ENCODE peak calls at places on chromosomes 11 and 22, in nine cellular contexts. W is astrocyte of the cerebellum; E is hepatocyte; K is GM23248; M is left lung; S is HFF-Myc; P is naive thymus-derived CD4-positive, alpha-beta T cell; T is CD8-positive, alpha-beta memory T cell; R is GM23338. J is an unnamed sample.

GRCh38 chr11:1820463-1821325 is 14.1 kb upstream of the SYT8 start:
- DNase-seq in E (no peak), T (no peak), K (peak; percentile 27), P (no peak), M (no peak), W (no peak), R (no peak), S (no peak), J (no peak)

GRCh38 chr11:2460540-2461252 is 15.9 kb downstream of the KCNQ1 start:
- DNase-seq in E (no peak), P (no peak), R (no peak), K (no peak), M (no peak), T (no peak), S (no peak), W (no peak), J (no peak)

GRCh38 chr11:109037856-109038780 is 373.2 kb downstream of the DDX10 start:
- DNase-seq in T (no peak), E (no peak), M (no peak), R (no peak), P (no peak), K (peak; percentile 91), S (no peak), W (peak; percentile 93), J (peak; percentile 73)

GRCh38 chr22:38831166-38831945 is 12.5 kb downstream of the NPTXR start:
- DNase-seq in P (no peak), W (no peak), S (no peak), T (no peak), R (no peak), E (no peak), M (no peak), K (peak; percentile 72), J (peak; percentile 8)

GRCh38 chr22:26606611-26607010 is 11.2 kb downstream of the CRYBB1 start:
- DNase-seq in T (no peak), K (peak; percentile 85), S (no peak), W (peak; percentile 22), M (no peak), R (no peak), E (no peak), P (no peak), J (peak; percentile 8)

GRCh38 chr11:113289341-113290187 is 24.8 kb upstream of the TTC12 start:
- DNase-seq in M (peak; percentile 52), P (peak; percentile 56), E (peak; percentile 81), W (peak; percentile 22), T (peak; percentile 39), S (peak; percentile 19), R (peak; percentile 82), K (peak; percentile 71), J (no peak)

GRCh38 chr11:89487016-89487415 is 4.2 kb downstream of the NOX4 start:
- DNase-seq in M (no peak), E (no peak), P (no peak), W (peak; percentile 19), K (peak; percentile 30), R (no peak), S (no peak), T (no peak), J (no peak)

GRCh38 chr22:33347002-33347401 is 288.8 kb upstream of the SYN3 start:
- DNase-seq in M (no peak), E (no peak), P (no peak), K (no peak), R (no peak), S (no peak), T (no peak), W (no peak), J (no peak)

GRCh38 chr11:72764503-72764902 is 12.3 kb upstream of the ARAP1 start:
- DNase-seq in P (no peak), W (no peak), R (peak; percentile 96), M (peak; percentile 70), E (peak; percentile 67), T (no peak), K (no peak), S (no peak), J (no peak)

DNA sequence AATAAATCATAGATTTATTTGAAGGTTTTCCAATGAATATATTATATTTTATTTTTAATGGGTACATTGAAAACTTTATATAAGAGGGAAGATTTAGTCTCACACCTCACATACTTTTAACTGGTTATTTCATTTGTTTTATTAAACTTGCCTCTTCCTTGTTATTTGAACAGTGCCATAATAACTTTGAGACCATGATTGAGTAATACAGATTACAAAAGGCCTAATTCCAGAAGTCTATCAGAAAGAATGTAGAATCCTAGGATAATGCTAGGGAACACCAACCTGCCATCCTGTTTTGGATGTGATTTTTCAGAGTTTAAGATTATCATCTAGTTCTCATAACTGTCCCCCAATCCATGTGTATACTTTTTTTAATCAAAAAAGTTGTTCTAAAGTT is 102.7 kb upstream of the BIRC3 start:
- DNase-seq in K (no peak), R (no peak), T (no peak), E (no peak), S (no peak), W (no peak), M (no peak), P (no peak), J (no peak)
- H3K4me3 ChIP-seq in K (no peak overlapping the region), R (no peak overlapping the region), T (no peak overlapping the region), E (no peak overlapping the region), S (no peak overlapping the region), W (no peak overlapping the region), M (no peak overlapping the region), P (no peak overlapping the region), J (no peak overlapping the region)

DNA sequence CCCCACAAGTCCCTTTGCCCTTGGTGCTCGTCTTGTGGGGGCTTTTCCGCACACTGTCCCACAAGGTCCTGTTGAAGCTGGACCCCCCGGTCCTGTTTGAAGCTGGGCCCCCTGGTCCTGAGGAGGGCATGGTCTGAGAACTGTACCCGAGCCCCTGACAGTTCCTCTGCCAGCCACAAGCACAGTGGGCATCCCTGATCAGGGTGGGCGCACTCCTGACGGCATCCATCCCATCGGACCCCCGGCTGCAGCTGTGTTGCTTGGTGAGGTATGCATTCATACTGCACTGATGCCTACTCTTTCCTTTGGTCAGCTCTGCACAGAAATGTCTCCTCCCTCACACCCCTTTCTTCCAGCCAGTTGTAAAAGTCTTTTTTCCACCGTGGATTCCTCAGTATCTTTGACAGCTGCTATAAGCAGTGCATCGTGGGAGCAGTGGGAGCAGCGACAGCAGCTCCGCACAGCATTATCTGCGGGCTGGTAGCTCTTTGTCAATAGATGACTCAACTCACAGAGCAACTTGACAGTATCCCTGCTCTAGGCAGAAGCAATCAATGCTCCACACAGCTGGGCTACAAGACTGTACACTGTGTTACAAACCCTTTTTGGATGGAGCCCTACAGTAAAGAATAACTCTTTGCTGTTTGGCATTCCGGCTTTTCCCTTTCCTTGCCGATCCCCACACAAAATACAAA is 1030.8 kb upstream of the CCDC90B start:
- DNase-seq in K (peak; percentile 60), W (peak; percentile 1), T (no peak), E (peak; percentile 44), S (no peak), R (peak; percentile 15), P (no peak), M (no peak), J (peak; percentile 60)
- H3K4me3 ChIP-seq in K (no peak overlapping the region), W (no peak overlapping the region), T (no peak overlapping the region), E (no peak overlapping the region), S (no peak overlapping the region), R (no peak overlapping the region), P (no peak overlapping the region), M (peak overlapping the region; percentile 16), J (peak overlapping the region; percentile 30)

DNA sequence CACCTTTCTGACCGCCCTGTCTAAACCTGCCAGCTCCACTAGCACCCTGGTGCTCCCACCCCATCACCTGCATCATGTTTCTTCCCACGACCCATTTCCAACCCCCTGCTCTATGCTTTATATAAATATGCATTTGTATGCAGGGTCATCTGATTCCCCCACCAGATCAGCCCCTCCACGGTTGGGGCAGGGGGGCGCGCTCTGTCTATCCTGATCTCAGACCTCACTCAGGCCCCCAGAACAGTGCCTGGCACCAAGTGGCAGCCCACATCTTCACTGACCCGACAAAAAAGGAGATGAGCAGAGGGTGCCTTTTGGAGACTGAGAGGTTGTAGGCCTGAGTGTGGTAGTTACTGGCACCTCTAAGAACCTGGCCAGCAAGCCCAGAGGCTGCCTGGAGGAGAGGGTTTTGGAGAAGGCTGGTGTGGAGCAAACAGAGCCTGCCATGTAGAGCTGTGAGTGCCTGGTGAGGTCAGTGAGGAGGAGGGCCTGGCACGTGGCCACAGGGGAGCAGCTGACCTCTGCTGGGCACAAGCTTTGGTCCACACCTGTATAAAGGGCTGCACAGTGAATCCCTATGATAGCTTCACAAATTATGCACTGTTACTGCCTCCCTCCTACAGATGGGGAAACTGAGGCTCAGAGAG is 86.3 kb upstream of the RTL6 start:
- DNase-seq in S (no peak), R (no peak), K (no peak), M (peak; percentile 12), W (no peak), T (no peak), E (no peak), P (no peak), J (no peak)
- H3K4me3 ChIP-seq in S (no peak overlapping the region), R (no peak overlapping the region), K (no peak overlapping the region), M (no peak overlapping the region), W (no peak overlapping the region), T (no peak overlapping the region), E (no peak overlapping the region), P (no peak overlapping the region), J (no peak overlapping the region)

DNA sequence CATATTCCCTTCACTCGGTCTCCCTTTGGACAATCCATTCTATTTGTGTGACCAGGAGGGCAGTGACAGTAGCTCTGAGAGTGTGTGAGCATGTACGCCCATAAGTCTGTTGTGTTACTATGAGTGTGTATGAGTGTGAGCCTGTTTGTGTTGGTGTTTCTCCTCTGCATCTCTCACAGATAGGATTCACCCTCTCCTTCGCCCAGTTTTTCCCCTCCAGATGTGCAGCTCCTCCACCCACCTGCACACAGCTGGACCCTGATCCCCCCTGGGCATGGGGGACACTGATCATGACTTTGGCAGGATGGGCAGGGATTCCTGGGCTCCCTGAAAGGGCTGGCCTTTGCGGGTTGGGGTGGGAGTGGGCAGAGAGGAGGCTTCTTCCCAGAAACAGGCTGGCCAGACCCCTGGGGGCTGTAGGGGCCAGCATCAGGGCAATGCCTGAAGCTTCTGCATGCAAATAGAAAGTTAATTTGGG is 14.5 kb downstream of the PHLDB1 start:
- DNase-seq in W (no peak), T (no peak), M (no peak), E (no peak), R (no peak), P (no peak), K (no peak), S (no peak), J (no peak)
- H3K4me3 ChIP-seq in W (peak overlapping the region; percentile 82), T (no peak overlapping the region), M (peak overlapping the region; percentile 51), E (peak overlapping the region; percentile 96), R (peak overlapping the region; percentile 92), P (no peak overlapping the region), K (peak overlapping the region; percentile 78), S (peak overlapping the region; percentile 47), J (peak overlapping the region; percentile 60)

GRCh38 chr11:76448506-76448905 is 3.7 kb downstream of the EMSY start:
- DNase-seq in M (no peak), E (no peak), R (peak; percentile 73), P (no peak), W (no peak), S (no peak), T (no peak), K (no peak), J (no peak)
- H3K4me3 ChIP-seq in M (no peak overlapping the region), E (no peak overlapping the region), R (peak overlapping the region; percentile 27), P (no peak overlapping the region), W (no peak overlapping the region), S (no peak overlapping the region), T (no peak overlapping the region), K (no peak overlapping the region), J (no peak overlapping the region)